ENCODE peak calls at places on chromosome 4, in five cellular contexts. B, C, M, K and H are unnamed samples. For H3K4me1, the result is how much of the 10 kb centered on the place peaks cover.

GRCh38 chr4:169410839-169411770 is 140.3 kb upstream of the SH3RF1 start:
- DNase-seq in M (no peak), B (peak), C (peak), K (no peak), H (no peak)

GRCh38 chr4:54658321-54659093 is 750 bp downstream of the KIT start:
- DNase-seq in B (peak), M (peak), C (peak), K (peak), H (peak)

GRCh38 chr4:108072300-108072699 is 82.6 kb downstream of the HADH start:
- DNase-seq in C (no peak), M (no peak), B (no peak), K (no peak), H (peak)

GRCh38 chr4:128961405-128961804 is 131.9 kb downstream of the SCLT1 start:
- DNase-seq in B (no peak), C (no peak), M (no peak), K (no peak), H (no peak)

GRCh38 chr4:182562350-182562749 is 319.1 kb downstream of the TENM3 start:
- DNase-seq in M (no peak), C (no peak), B (no peak), K (no peak), H (no peak)

GRCh38 chr4:16237715-16238114 is 11.4 kb upstream of the TAPT1 start:
- DNase-seq in M (no peak), K (no peak), B (no peak), C (no peak), H (no peak)

GRCh38 chr4:110164856-110165255 is 33.6 kb downstream of the ELOVL6 start:
- DNase-seq in C (no peak), M (no peak), B (no peak), K (no peak), H (no peak)

GRCh38 chr4:110270492-110271197 is 72.2 kb upstream of the ELOVL6 start:
- DNase-seq in C (no peak), B (no peak), M (no peak), K (no peak), H (no peak)

GRCh38 chr4:53012738-53013137 is 150.6 kb downstream of the RASL11B start:
- DNase-seq in K (no peak), B (no peak), M (no peak), C (no peak), H (no peak)

GRCh38 chr4:7844247-7844991 is 95.2 kb downstream of the AFAP1 start:
- DNase-seq in M (peak), K (peak), B (peak), C (peak), H (peak)

GRCh38 chr4:4673070-4673469 is 131.2 kb upstream of the STX18 start:
- DNase-seq in M (peak), C (no peak), K (no peak), B (peak), H (no peak)

GRCh38 chr4:110033994-110034393 is 121.3 kb downstream of the EGF start:
- DNase-seq in K (no peak), C (peak), M (no peak), B (no peak), H (no peak)

GRCh38 chr4:145609494-145610427 is 9.4 kb upstream of the MMAA start:
- DNase-seq in K (peak), C (peak), M (peak), B (peak), H (peak)

GRCh38 chr4:134585972-134586371 is 384.4 kb upstream of the PABPC4L start:
- DNase-seq in K (no peak), B (no peak), C (no peak), M (no peak), H (no peak)

GRCh38 chr4:95204873-95205272 is 343.9 kb downstream of the UNC5C start:
- DNase-seq in M (no peak), C (no peak), K (no peak), B (peak), H (no peak)

GRCh38 chr4:43224591-43224990 is 332.1 kb downstream of the GRXCR1 start:
- DNase-seq in C (no peak), K (no peak), B (no peak), M (no peak), H (no peak)

GRCh38 chr4:137678796-137679195 is 146.5 kb upstream of the PCDH18 start:
- DNase-seq in B (no peak), K (no peak), M (no peak), C (no peak), H (no peak)

GRCh38 chr4:136917312-136918110 is 614.8 kb downstream of the PCDH18 start:
- DNase-seq in C (no peak), K (no peak), B (no peak), M (peak), H (no peak)

GRCh38 chr4:6360385-6360784 is 90.7 kb downstream of the WFS1 start:
- DNase-seq in B (no peak), M (no peak), K (no peak), C (no peak), H (no peak)

GRCh38 chr4:3449047-3449573 is 7.3 kb downstream of the HGFAC start:
- DNase-seq in C (no peak), K (no peak), M (peak), B (no peak), H (no peak)

GRCh38 chr4:105241456-105241855 is 94.8 kb downstream of the TET2 start:
- DNase-seq in B (no peak), K (peak), C (no peak), M (peak), H (peak)

GRCh38 chr4:143389543-143390195 is 53.0 kb downstream of the GAB1 start:
- DNase-seq in K (no peak), C (no peak), B (no peak), M (no peak), H (no peak)

GRCh38 chr4:53233396-53233795 is 132.5 kb downstream of the SCFD2 start:
- DNase-seq in C (no peak), M (no peak), K (no peak), B (no peak), H (no peak)

GRCh38 chr4:134708616-134709015 is 507.0 kb upstream of the PABPC4L start:
- DNase-seq in C (no peak), M (no peak), B (no peak), K (no peak), H (peak)

DNA sequence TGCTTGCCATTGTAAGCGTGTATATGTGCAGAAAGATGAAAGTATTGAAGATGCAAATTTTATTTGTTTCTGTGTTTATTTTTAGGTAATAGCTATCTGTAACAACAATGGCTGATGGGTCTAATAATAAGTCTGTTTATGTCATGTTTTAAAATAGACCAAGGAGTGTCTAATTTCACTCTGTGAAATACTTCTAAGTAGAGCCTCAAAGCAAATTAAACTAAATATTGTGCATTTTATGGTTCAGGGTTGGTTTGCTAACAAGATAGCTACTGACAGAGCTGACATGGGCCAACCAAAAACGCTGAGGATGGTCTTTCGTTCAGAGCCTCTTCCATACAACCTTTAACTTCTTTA is 437.6 kb upstream of the CTSO start:
- DNase-seq in C (no peak), M (no peak), K (no peak), B (no peak), H (no peak)
- H3K4me1 ChIP-seq in C (under half), M (under half), K (under half), B (under half), H (under half)

GRCh38 chr4:185254434-185254833 is 45.0 kb downstream of the SNX25 start:
- DNase-seq in M (no peak), B (no peak), C (no peak), K (no peak), H (no peak)

GRCh38 chr4:185257694-185258093 is 48.3 kb downstream of the SNX25 start:
- DNase-seq in M (no peak), B (no peak), K (no peak), C (no peak), H (no peak)

GRCh38 chr4:185257086-185257485 is 47.7 kb downstream of the SNX25 start:
- DNase-seq in B (no peak), K (no peak), M (no peak), C (no peak), H (no peak)

GRCh38 chr4:185256444-185256843 is 47.0 kb downstream of the SNX25 start:
- DNase-seq in C (no peak), K (no peak), M (no peak), B (no peak), H (no peak)

GRCh38 chr4:185255868-185256267 is 46.5 kb downstream of the SNX25 start:
- DNase-seq in B (no peak), K (no peak), M (no peak), C (no peak), H (no peak)
- H3K4me1 ChIP-seq in B (under half), K (under half), M (under half), C (under half), H (under half)

GRCh38 chr4:1248262-1249147 is at the start of gene CTBP1:
- DNase-seq in M (peak), C (peak), B (peak), K (peak), H (peak)

GRCh38 chr4:1247811-1248261 is 1.1 kb downstream of the CTBP1 start:
- DNase-seq in C (no peak), M (no peak), B (peak), K (no peak), H (no peak)

GRCh38 chr4:1250527-1250812 is 1.5 kb upstream of the CTBP1 start:
- DNase-seq in K (no peak), M (peak), C (no peak), B (no peak), H (no peak)

GRCh38 chr4:1249731-1250526 is 999 bp upstream of the CTBP1 start:
- DNase-seq in K (peak), M (peak), B (no peak), C (peak), H (peak)

GRCh38 chr4:1249148-1249730 is 309 bp upstream of the CTBP1 start:
- DNase-seq in K (peak), B (peak), M (peak), C (peak), H (peak)
- H3K4me1 ChIP-seq in K (under half), B (under half), M (under half), C (under half), H (under half)

GRCh38 chr4:173252024-173252935 is 81.9 kb downstream of the HMGB2 start:
- DNase-seq in B (peak), M (no peak), K (peak), C (peak), H (no peak)
- H3K4me1 ChIP-seq in B (under half), M (under half), K (under half), C (under half), H (under half)

DNA sequence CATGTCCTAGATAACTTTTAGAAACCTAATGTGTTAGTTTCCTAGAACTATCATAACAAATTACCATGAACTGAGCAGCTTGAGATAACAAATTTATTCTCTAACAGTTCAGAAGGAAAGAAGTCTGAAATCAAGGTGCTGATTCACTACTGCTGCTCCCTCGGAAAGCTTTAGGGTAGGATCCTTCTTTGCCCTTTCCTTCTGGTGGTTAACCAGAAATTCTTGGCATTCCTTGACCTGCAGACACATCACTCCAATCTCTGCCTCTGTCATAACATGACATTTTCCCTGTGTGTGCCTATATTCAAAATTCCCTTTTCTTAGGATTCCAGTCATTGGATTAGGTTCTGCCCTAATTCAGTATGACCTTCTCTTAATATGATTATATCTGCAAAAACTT is 175.5 kb downstream of the SNCA start:
- DNase-seq in C (no peak), B (peak), M (no peak), K (no peak), H (no peak)
- H3K4me1 ChIP-seq in C (under half), B (under half), M (under half), K (under half), H (under half)

GRCh38 chr4:57044279-57044678 is 65.6 kb downstream of the POLR2B start:
- DNase-seq in K (no peak), C (no peak), B (no peak), M (no peak), H (no peak)
- H3K4me1 ChIP-seq in K (under half), C (half or more), B (under half), M (under half), H (under half)

GRCh38 chr4:78372282-78372988 is 179.1 kb upstream of the ANXA3 start:
- DNase-seq in M (no peak), K (no peak), C (no peak), B (peak), H (no peak)

GRCh38 chr4:78379991-78380739 is 171.4 kb upstream of the ANXA3 start:
- DNase-seq in C (no peak), B (no peak), K (no peak), M (no peak), H (no peak)

GRCh38 chr4:78379040-78379439 is 172.5 kb upstream of the ANXA3 start:
- DNase-seq in C (no peak), B (no peak), M (no peak), K (no peak), H (no peak)

DNA sequence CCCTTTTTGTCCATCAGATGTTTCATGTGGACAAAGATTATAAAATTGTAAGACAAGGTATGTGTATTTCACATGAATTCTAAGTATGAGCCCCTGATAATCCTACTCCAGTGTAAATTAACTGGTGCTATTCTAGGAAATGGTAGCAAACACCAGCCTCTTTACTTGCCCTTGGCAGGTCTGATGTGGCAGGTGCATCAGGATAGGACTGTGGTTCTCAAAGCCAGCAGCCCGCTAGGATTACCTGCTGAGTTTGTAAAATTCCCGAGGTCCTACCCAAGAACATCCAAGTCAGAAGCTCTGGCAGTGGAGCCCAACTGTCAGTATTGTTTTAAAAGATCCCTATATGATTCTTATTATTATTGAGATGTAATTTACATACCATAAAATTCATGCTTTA is 174.0 kb upstream of the ANXA3 start:
- DNase-seq in M (no peak), B (no peak), K (no peak), C (no peak), H (no peak)
- H3K4me1 ChIP-seq in M (under half), B (under half), K (under half), C (under half), H (under half)